ENCODE peak calls at places on chromosomes 13 and 19, in four cellular contexts. V is lung, K is colonic mucosa, I is keratinocyte. D is an unnamed sample.

GRCh38 chr13:50365683-50366391 is 350.6 kb downstream of the KCNRG start:
- DNase-seq in I (no peak), V (peak; percentile 55), K (no peak), D (peak; percentile 59)

GRCh38 chr19:14110650-14111049 is 6.9 kb downstream of the PRKACA start:
- DNase-seq in I (no peak), V (no peak), K (no peak), D (no peak)

GRCh38 chr13:93227906-93228801 is 1.5 kb downstream of the GPC6 start:
- DNase-seq in I (no peak), K (peak; percentile 34), V (no peak), D (no peak)

GRCh38 chr19:11152318-11153062 is 3.1 kb downstream of the SPC24 start:
- DNase-seq in I (no peak), V (peak; percentile 49), K (peak; percentile 73), D (peak; percentile 73)

GRCh38 chr13:48600374-48601364 is 53.1 kb upstream of the CYSLTR2 start:
- DNase-seq in V (no peak), K (no peak), I (no peak), D (no peak)

GRCh38 chr19:40739871-40740703 is 10.2 kb downstream of the ACTMAP start:
- DNase-seq in V (no peak), I (no peak), K (no peak), D (no peak)

GRCh38 chr13:94558721-94559120 is 37.2 kb downstream of the TGDS start:
- DNase-seq in I (no peak), V (no peak), K (no peak), D (peak; percentile 7)

GRCh38 chr13:32330438-32330837 is 15.1 kb downstream of the BRCA2 start:
- DNase-seq in K (no peak), I (no peak), V (no peak), D (no peak)

GRCh38 chr19:17339088-17339741 is 1.9 kb downstream of the GTPBP3 start:
- DNase-seq in V (no peak), K (peak; percentile 65), I (no peak), D (no peak)

GRCh38 chr13:97914537-97914936 is 38.9 kb upstream of the IPO5 start:
- DNase-seq in K (no peak), I (no peak), V (no peak), D (no peak)

GRCh38 chr13:31043891-31044657 is 111.6 kb downstream of the TEX26 start:
- DNase-seq in V (peak; percentile 88), K (peak; percentile 89), I (no peak), D (peak; percentile 84)

GRCh38 chr19:17385878-17386611 is 8.0 kb downstream of the CCDC194 start:
- DNase-seq in I (no peak), K (peak; percentile 63), V (peak; percentile 54), D (peak; percentile 37)

DNA sequence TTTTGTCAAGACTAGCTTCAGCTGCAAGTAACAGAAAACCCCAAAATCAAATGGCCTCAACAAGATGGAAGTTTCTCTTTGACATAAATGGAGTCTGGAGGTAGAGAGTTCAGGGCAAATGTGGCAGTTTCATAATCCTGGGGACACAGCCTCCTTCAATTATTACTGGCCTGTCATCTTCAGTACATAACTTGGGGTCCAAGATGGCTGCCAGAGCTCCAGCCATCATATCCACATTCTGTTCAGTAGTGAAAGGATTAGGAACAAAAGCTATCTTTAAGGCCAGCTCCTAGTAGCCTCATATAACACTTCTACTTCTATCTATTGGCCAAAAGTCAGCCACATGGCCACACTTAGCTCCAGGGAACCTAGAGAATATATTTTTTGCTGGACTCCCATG is 15.0 kb upstream of the IGSF23 start:
- DNase-seq in K (no peak), I (no peak), V (no peak), D (no peak)
- H3K4me3 ChIP-seq in K (no peak overlapping the region), I (no peak overlapping the region), V (no peak overlapping the region), D (no peak overlapping the region)

GRCh38 chr19:3459965-3460582 is 20.3 kb downstream of the SMIM24 start:
- DNase-seq in V (no peak), K (no peak), I (no peak), D (no peak)
- H3K4me1 ChIP-seq in V (no peaks in the 10 kb centered on the region), K (no peaks in the 10 kb centered on the region), I (no peaks in the 10 kb centered on the region), D (peaks cover 3% of the 10 kb centered on the region)

DNA sequence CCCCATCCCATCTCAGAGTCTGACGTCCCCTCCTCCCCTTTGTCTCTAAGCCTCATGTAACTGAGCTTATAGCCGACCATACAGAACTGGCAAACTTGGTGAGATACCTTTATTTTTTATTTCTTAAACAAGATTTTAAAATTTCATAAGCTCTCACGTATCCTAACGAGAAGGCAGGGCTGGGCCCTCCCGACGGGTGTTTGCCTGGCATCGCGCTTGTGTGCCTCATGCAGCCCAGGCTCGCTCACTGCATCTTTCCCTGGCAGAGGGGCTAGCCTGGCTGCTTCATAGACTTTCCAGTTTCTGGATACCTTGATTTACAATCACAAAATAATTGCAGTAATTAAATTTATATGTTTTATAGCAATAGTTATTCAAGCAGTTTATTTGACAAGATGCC is 69.0 kb downstream of the GGACT start:
- DNase-seq in I (no peak), V (no peak), K (no peak), D (no peak)
- H3K4me3 ChIP-seq in I (no peak overlapping the region), V (no peak overlapping the region), K (no peak overlapping the region), D (no peak overlapping the region)

GRCh38 chr19:54160948-54161347 is 1.4 kb upstream of the LENG1 start:
- DNase-seq in I (no peak), K (peak; percentile 41), V (no peak), D (no peak)
- H3K4me1 ChIP-seq in I (peaks cover 24% of the 10 kb centered on the region), K (peaks cover 29% of the 10 kb centered on the region), V (peaks cover 7% of the 10 kb centered on the region), D (peaks cover 7% of the 10 kb centered on the region)

GRCh38 chr13:76148926-76149325 is 512.8 kb downstream of the LMO7 start:
- DNase-seq in I (no peak), V (no peak), K (no peak), D (no peak)
- H3K4me3 ChIP-seq in I (no peak overlapping the region), V (no peak overlapping the region), K (no peak overlapping the region), D (no peak overlapping the region)

GRCh38 chr19:48403606-48404005 is 10.1 kb downstream of the GRIN2D start:
- DNase-seq in V (peak; percentile 55), I (no peak), K (peak; percentile 38), D (peak; percentile 66)
- H3K4me1 ChIP-seq in V (no peaks in the 10 kb centered on the region), I (peaks cover 5% of the 10 kb centered on the region), K (no peaks in the 10 kb centered on the region), D (no peaks in the 10 kb centered on the region)

DNA sequence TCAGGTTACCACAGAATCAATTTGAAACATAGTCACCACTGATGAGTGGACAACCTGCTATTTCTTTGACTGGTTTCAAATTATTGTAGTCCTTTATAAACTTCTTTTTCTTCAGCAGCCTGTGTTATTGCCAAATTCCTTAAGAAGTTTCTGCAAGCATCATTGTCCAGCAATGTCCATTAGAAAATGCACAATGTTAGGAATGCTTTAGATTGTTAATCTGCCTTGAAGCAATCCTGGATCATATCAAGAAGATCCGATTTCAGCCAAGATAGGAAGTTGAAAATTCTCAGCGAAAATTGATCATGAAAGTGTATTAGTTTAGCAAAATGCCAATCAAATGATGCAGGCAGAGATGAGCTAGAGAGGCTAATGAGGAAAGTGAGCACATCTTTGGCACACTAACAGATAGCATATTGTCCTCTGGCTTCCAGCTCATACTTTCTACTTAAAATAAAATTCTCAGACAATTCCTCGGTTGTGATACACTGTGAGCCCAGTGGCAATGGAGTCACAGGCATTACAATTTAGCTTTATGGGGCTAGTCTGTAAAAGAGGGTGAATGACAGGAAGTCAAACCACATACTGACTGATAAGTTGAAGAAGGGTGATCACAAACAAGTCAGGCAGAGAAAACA is 270.5 kb downstream of the SLITRK6 start:
- DNase-seq in K (no peak), V (no peak), I (no peak), D (no peak)
- H3K4me3 ChIP-seq in K (no peak overlapping the region), V (no peak overlapping the region), I (no peak overlapping the region), D (no peak overlapping the region)